ENCODE peak calls at places on chromosomes 11 and 22, in six cellular contexts. A is CD4-positive, alpha-beta T cell; Z is H9; E is upper lobe of right lung; F is NB4; B is IMR-90. Q is an unnamed sample.

GRCh38 chr11:74018331-74019005 is 9.6 kb upstream of the UCP3 start:
- DNase-seq in A (no peak), Z (no peak), E (peak; percentile 95), F (peak; percentile 41), B (peak; percentile 87), Q (peak; percentile 64)

GRCh38 chr11:65169164-65169641 is 830 bp upstream of the SPDYC start:
- DNase-seq in A (no peak), Z (no peak), E (no peak), F (peak; percentile 68), B (peak; percentile 55), Q (no peak)

GRCh38 chr22:28018461-28018927 is 99.4 kb upstream of the PITPNB start:
- DNase-seq in A (no peak), Z (no peak), E (peak; percentile 41), F (no peak), B (no peak), Q (no peak)

GRCh38 chr11:73152861-73153483 is 10.9 kb upstream of the FCHSD2 start:
- DNase-seq in A (no peak), Z (peak; percentile 51), E (no peak), F (peak; percentile 43), B (no peak), Q (no peak)

GRCh38 chr22:33883961-33884808 is 36.1 kb downstream of the LARGE1 start:
- DNase-seq in A (no peak), Z (no peak), E (no peak), F (peak; percentile 57), B (no peak), Q (no peak)

GRCh38 chr11:12165237-12165875 is 55.0 kb downstream of the MICAL2 start:
- DNase-seq in A (no peak), Z (no peak), E (peak; percentile 46), F (no peak), B (no peak), Q (peak; percentile 60)

GRCh38 chr11:134510641-134511040 is 98.6 kb upstream of the B3GAT1 start:
- DNase-seq in A (no peak), Z (no peak), E (peak; percentile 49), F (no peak), B (no peak), Q (no peak)

GRCh38 chr11:106917973-106918372 is 100.3 kb downstream of the GUCY1A2 start:
- DNase-seq in A (no peak), Z (peak; percentile 43), E (no peak), F (peak; percentile 14), B (peak; percentile 0), Q (peak; percentile 28)

GRCh38 chr11:132095230-132096165 is 725.1 kb downstream of the NTM start:
- DNase-seq in A (no peak), Z (no peak), E (no peak), F (no peak), B (no peak), Q (no peak)

GRCh38 chr22:24588370-24588755 is 4.5 kb downstream of the LRRC75B start:
- DNase-seq in A (no peak), Z (no peak), E (no peak), F (no peak), B (no peak), Q (no peak)

GRCh38 chr11:124640660-124641059 is 18.0 kb downstream of the TBRG1 start:
- DNase-seq in A (no peak), Z (peak; percentile 74), E (no peak), F (no peak), B (no peak), Q (peak; percentile 48)

GRCh38 chr11:112962854-112963367 is 1.7 kb downstream of the NCAM1 start:
- DNase-seq in A (no peak), Z (peak; percentile 66), E (peak; percentile 65), F (peak; percentile 80), B (no peak), Q (no peak)

GRCh38 chr11:44893250-44894216 is 57.1 kb downstream of the TP53I11 start:
- DNase-seq in A (no peak), Z (no peak), E (no peak), F (no peak), B (no peak), Q (no peak)

GRCh38 chr22:29014773-29015172 is 46.9 kb downstream of the C22orf31 start:
- DNase-seq in A (no peak), Z (no peak), E (no peak), F (no peak), B (no peak), Q (no peak)

GRCh38 chr22:17549655-17550054 is 13.6 kb upstream of the SLC25A18 start:
- DNase-seq in A (no peak), Z (no peak), E (no peak), F (no peak), B (no peak), Q (peak; percentile 50)

GRCh38 chr11:19110290-19110689 is 6.7 kb upstream of the ZDHHC13 start:
- DNase-seq in A (no peak), Z (no peak), E (no peak), F (no peak), B (no peak), Q (no peak)

GRCh38 chr22:44918166-44918924 is 91.5 kb downstream of the PHF21B start:
- DNase-seq in A (no peak), Z (no peak), E (peak; percentile 52), F (no peak), B (no peak), Q (no peak)

GRCh38 chr11:10355257-10355661 is 50.4 kb downstream of the ADM start:
- DNase-seq in A (no peak), Z (no peak), E (no peak), F (no peak), B (no peak), Q (peak; percentile 80)

GRCh38 chr11:59176330-59176729 is 4.4 kb downstream of the DTX4 start:
- DNase-seq in A (no peak), Z (no peak), E (no peak), F (no peak), B (no peak), Q (no peak)

GRCh38 chr11:58525037-58525614 is 17.2 kb upstream of the OR5B21 start:
- DNase-seq in A (no peak), Z (no peak), E (no peak), F (peak; percentile 77), B (no peak), Q (no peak)

GRCh38 chr11:124798991-124799383 is 1.2 kb downstream of the MSANTD2 start:
- DNase-seq in A (no peak), Z (no peak), E (no peak), F (no peak), B (peak; percentile 77), Q (peak; percentile 42)

GRCh38 chr11:56509439-56509838 is 18.3 kb upstream of the OR5M8 start:
- DNase-seq in A (no peak), Z (no peak), E (no peak), F (no peak), B (no peak), Q (peak; percentile 24)

GRCh38 chr11:74820763-74821162 is 72.1 kb downstream of the RNF169 start:
- DNase-seq in A (no peak), Z (no peak), E (no peak), F (no peak), B (peak; percentile 99), Q (peak; percentile 67)

GRCh38 chr11:121614661-121615240 is 162.0 kb upstream of the SORL1-AS1 start:
- DNase-seq in A (no peak), Z (peak; percentile 84), E (no peak), F (no peak), B (no peak), Q (peak; percentile 40)

GRCh38 chr22:28768701-28769393 is 3.6 kb upstream of the CCDC117 start:
- DNase-seq in A (no peak), Z (no peak), E (no peak), F (no peak), B (no peak), Q (no peak)

GRCh38 chr11:10454902-10455631 is at the start of gene AMPD3:
- DNase-seq in A (no peak), Z (peak; percentile 30), E (no peak), F (peak; percentile 67), B (peak; percentile 99), Q (peak; percentile 96)

GRCh38 chr11:111644922-111645321 is 42.7 kb downstream of the SIK2 start:
- DNase-seq in A (no peak), Z (no peak), E (no peak), F (no peak), B (no peak), Q (no peak)

GRCh38 chr11:130431337-130431773 is 2.9 kb upstream of the ADAMTS8 start:
- DNase-seq in A (peak; percentile 51), Z (peak; percentile 88), E (peak; percentile 75), F (peak; percentile 81), B (peak; percentile 76), Q (peak; percentile 77)

GRCh38 chr11:44443836-44444769 is 121.4 kb upstream of the CD82 start:
- DNase-seq in A (no peak), Z (peak; percentile 57), E (no peak), F (no peak), B (no peak), Q (no peak)

GRCh38 chr11:119583585-119583984 is 145.4 kb downstream of the NECTIN1 start:
- DNase-seq in A (no peak), Z (no peak), E (no peak), F (no peak), B (no peak), Q (no peak)
- TF ChIP-seq CTCF in A (no peak), Z (peak; percentile 54), E (no peak), F (peak; percentile 43), B (no peak), Q (peak; percentile 16)

DNA sequence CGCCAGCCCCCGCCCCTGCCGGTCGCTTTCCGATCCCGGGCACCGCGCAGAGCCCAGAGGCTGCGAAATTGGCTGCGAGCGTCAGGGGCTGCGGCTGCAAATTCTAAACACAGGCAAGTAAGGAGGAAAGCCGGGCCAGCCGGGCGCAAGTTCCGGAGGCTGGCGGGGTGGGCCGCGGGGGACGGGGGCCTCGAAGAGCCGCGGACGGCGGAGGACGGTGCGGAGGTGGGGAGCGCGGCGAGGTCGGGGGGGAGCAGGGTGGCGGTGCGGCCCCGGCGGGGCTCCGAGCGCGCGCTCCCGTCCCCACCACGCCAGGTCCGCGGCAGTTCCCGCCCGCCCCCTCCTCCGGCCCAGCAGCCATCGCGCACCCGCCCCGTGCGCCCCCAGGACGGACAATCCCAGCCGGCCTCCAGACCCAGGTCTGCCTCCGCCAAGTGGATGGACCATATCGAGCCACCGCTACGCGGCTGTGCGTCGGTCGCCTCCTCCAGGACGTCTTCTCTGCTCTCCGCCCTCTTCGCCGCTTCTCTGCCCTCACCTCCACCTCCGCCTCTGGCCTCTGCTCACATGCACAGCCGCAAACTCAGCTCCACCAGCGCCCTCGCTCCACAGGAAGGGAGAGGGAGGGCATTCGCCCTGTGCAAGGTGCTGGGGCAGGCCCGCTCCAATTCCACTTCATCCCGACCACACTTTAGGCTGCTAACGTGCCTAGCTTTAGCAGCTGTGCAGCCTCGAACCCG is 7.2 kb downstream of the ELFN2 start:
- DNase-seq in A (no peak), Z (peak; percentile 77), E (no peak), F (no peak), B (peak; percentile 17), Q (peak; percentile 42)
- TF ChIP-seq CTCF in A (no peak), Z (no peak), E (no peak), F (no peak), B (no peak), Q (no peak)

GRCh38 chr11:103987631-103988594 is 48.5 kb upstream of the DDI1 start:
- DNase-seq in A (no peak), Z (peak; percentile 31), E (no peak), F (no peak), B (peak; percentile 17), Q (peak; percentile 5)
- TF ChIP-seq CTCF in A (no peak), Z (no peak), E (no peak), F (no peak), B (no peak), Q (no peak)

DNA sequence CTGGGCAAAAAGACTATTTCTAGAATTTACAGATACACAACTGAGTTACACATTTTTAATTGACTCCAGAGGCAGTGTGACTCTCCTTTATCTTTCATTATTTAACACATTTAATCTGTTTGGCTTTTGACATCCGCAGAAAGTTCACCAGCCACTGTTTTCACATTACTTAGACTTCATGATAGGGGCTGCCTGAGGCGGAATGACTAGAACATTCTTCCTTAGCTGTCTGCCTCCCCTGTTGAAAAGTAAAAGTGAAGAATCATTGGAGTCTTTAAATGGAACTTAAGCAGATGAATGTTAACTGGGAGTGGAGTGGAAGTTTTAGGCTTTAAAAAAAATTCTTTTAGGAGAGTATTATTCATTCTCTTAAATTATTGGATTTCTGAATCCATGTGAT is 229.2 kb upstream of the MTNR1B start:
- DNase-seq in A (no peak), Z (no peak), E (no peak), F (no peak), B (no peak), Q (no peak)
- TF ChIP-seq CTCF in A (no peak), Z (no peak), E (no peak), F (no peak), B (no peak), Q (no peak)

Q was measured in epithelial cell of esophagus.